ENCODE peak calls at places on chromosomes 3 and 15, in nine cellular contexts. One of them, this sample, is unnamed.

GRCh38 chr3:59056706-59057105 is 6.9 kb upstream of the CFAP20DC start:
- DNase-seq in body of pancreas: no peak
- DNase-seq in GM12878: no peak
- DNase-seq in A549: no peak
- DNase-seq in testis: no peak
- DNase-seq in Peyer's patch: no peak
- DNase-seq in K562: no peak
- DNase-seq in breast epithelium: no peak
- DNase-seq in heart left ventricle: no peak
- DNase-seq in this sample: no peak

GRCh38 chr3:174810256-174810655 is 48.9 kb upstream of the NAALADL2 start:
- DNase-seq in A549: no peak
- DNase-seq in GM12878: no peak
- DNase-seq in Peyer's patch: no peak
- DNase-seq in body of pancreas: no peak
- DNase-seq in testis: no peak
- DNase-seq in K562: no peak
- DNase-seq in heart left ventricle: no peak
- DNase-seq in breast epithelium: no peak
- DNase-seq in this sample: no peak

GRCh38 chr3:197137741-197138140 is 108.1 kb upstream of the MELTF start:
- DNase-seq in GM12878: no peak
- DNase-seq in body of pancreas: peak; percentile 30
- DNase-seq in testis: no peak
- DNase-seq in Peyer's patch: no peak
- DNase-seq in A549: no peak
- DNase-seq in K562: no peak
- DNase-seq in heart left ventricle: no peak
- DNase-seq in breast epithelium: no peak
- DNase-seq in this sample: no peak

GRCh38 chr3:72683068-72683467 is 165.2 kb downstream of the SHQ1 start:
- DNase-seq in breast epithelium: no peak
- DNase-seq in Peyer's patch: no peak
- DNase-seq in heart left ventricle: no peak
- DNase-seq in testis: no peak
- DNase-seq in GM12878: peak; percentile 57
- DNase-seq in A549: no peak
- DNase-seq in K562: no peak
- DNase-seq in body of pancreas: no peak
- DNase-seq in this sample: no peak

GRCh38 chr15:66404122-66404521 is 17.4 kb downstream of the MAP2K1 start:
- DNase-seq in Peyer's patch: no peak
- DNase-seq in body of pancreas: no peak
- DNase-seq in K562: no peak
- DNase-seq in GM12878: no peak
- DNase-seq in heart left ventricle: no peak
- DNase-seq in testis: no peak
- DNase-seq in breast epithelium: no peak
- DNase-seq in A549: no peak
- DNase-seq in this sample: no peak

GRCh38 chr3:72739521-72740466 is 108.5 kb downstream of the SHQ1 start:
- DNase-seq in body of pancreas: no peak
- DNase-seq in K562: peak; percentile 40
- DNase-seq in breast epithelium: no peak
- DNase-seq in Peyer's patch: no peak
- DNase-seq in testis: no peak
- DNase-seq in heart left ventricle: no peak
- DNase-seq in GM12878: no peak
- DNase-seq in A549: no peak
- DNase-seq in this sample: no peak

GRCh38 chr3:122934251-122934650 is 93.3 kb downstream of the SEMA5B start:
- DNase-seq in testis: no peak
- DNase-seq in GM12878: no peak
- DNase-seq in K562: no peak
- DNase-seq in A549: no peak
- DNase-seq in heart left ventricle: no peak
- DNase-seq in breast epithelium: no peak
- DNase-seq in Peyer's patch: no peak
- DNase-seq in body of pancreas: no peak
- DNase-seq in this sample: no peak

GRCh38 chr15:74262635-74263034 is 26.5 kb downstream of the CCDC33 start:
- DNase-seq in GM12878: no peak
- DNase-seq in body of pancreas: no peak
- DNase-seq in heart left ventricle: no peak
- DNase-seq in K562: no peak
- DNase-seq in A549: no peak
- DNase-seq in Peyer's patch: no peak
- DNase-seq in testis: no peak
- DNase-seq in breast epithelium: no peak
- DNase-seq in this sample: no peak

GRCh38 chr3:131914090-131914691 is 120.6 kb downstream of the CPNE4 start:
- DNase-seq in heart left ventricle: no peak
- DNase-seq in GM12878: no peak
- DNase-seq in body of pancreas: no peak
- DNase-seq in A549: no peak
- DNase-seq in testis: no peak
- DNase-seq in K562: no peak
- DNase-seq in breast epithelium: no peak
- DNase-seq in Peyer's patch: no peak
- DNase-seq in this sample: no peak

GRCh38 chr3:29137601-29138000 is 143.3 kb upstream of the RBMS3 start:
- DNase-seq in heart left ventricle: no peak
- DNase-seq in body of pancreas: no peak
- DNase-seq in K562: no peak
- DNase-seq in breast epithelium: no peak
- DNase-seq in A549: no peak
- DNase-seq in GM12878: no peak
- DNase-seq in Peyer's patch: no peak
- DNase-seq in testis: no peak
- DNase-seq in this sample: no peak

GRCh38 chr3:134363381-134363755 is 10.9 kb downstream of the AMOTL2 start:
- DNase-seq in body of pancreas: no peak
- DNase-seq in K562: peak; percentile 22
- DNase-seq in heart left ventricle: no peak
- DNase-seq in GM12878: no peak
- DNase-seq in A549: no peak
- DNase-seq in Peyer's patch: no peak
- DNase-seq in breast epithelium: no peak
- DNase-seq in testis: no peak
- DNase-seq in this sample: no peak

GRCh38 chr15:52109559-52110451 is 2.8 kb downstream of the BCL2L10 start:
- DNase-seq in body of pancreas: no peak
- DNase-seq in GM12878: peak; percentile 88
- DNase-seq in breast epithelium: no peak
- DNase-seq in K562: no peak
- DNase-seq in heart left ventricle: no peak
- DNase-seq in testis: no peak
- DNase-seq in A549: no peak
- DNase-seq in Peyer's patch: no peak
- DNase-seq in this sample: no peak

GRCh38 chr3:62703423-62704167 is 171.6 kb downstream of the CADPS start:
- DNase-seq in body of pancreas: no peak
- DNase-seq in breast epithelium: no peak
- DNase-seq in Peyer's patch: no peak
- DNase-seq in A549: no peak
- DNase-seq in K562: no peak
- DNase-seq in heart left ventricle: no peak
- DNase-seq in testis: no peak
- DNase-seq in GM12878: no peak
- DNase-seq in this sample: no peak

GRCh38 chr3:174329321-174329720 is 529.8 kb upstream of the NAALADL2 start:
- DNase-seq in GM12878: no peak
- DNase-seq in A549: no peak
- DNase-seq in Peyer's patch: no peak
- DNase-seq in K562: no peak
- DNase-seq in testis: no peak
- DNase-seq in breast epithelium: no peak
- DNase-seq in heart left ventricle: no peak
- DNase-seq in body of pancreas: no peak
- DNase-seq in this sample: no peak

GRCh38 chr3:24185738-24186384 is 240.8 kb downstream of the NR1D2 start:
- DNase-seq in GM12878: no peak
- DNase-seq in Peyer's patch: no peak
- DNase-seq in K562: peak; percentile 88
- DNase-seq in breast epithelium: no peak
- DNase-seq in body of pancreas: peak; percentile 53
- DNase-seq in A549: peak; percentile 36
- DNase-seq in heart left ventricle: peak; percentile 21
- DNase-seq in testis: peak; percentile 56
- DNase-seq in this sample: no peak

GRCh38 chr3:177904661-177905060 is 631.6 kb upstream of the KCNMB2 start:
- DNase-seq in K562: no peak
- DNase-seq in heart left ventricle: no peak
- DNase-seq in testis: no peak
- DNase-seq in Peyer's patch: no peak
- DNase-seq in GM12878: no peak
- DNase-seq in body of pancreas: no peak
- DNase-seq in breast epithelium: no peak
- DNase-seq in A549: no peak
- DNase-seq in this sample: no peak

GRCh38 chr15:77905301-77905920 is 172.1 kb downstream of the TBC1D2B start:
- DNase-seq in heart left ventricle: no peak
- DNase-seq in testis: no peak
- DNase-seq in GM12878: no peak
- DNase-seq in K562: no peak
- DNase-seq in A549: no peak
- DNase-seq in Peyer's patch: peak; percentile 30
- DNase-seq in body of pancreas: no peak
- DNase-seq in breast epithelium: no peak
- DNase-seq in this sample: no peak

GRCh38 chr15:80003934-80004472 is 33.0 kb upstream of the BCL2A1 start:
- DNase-seq in GM12878: no peak
- DNase-seq in breast epithelium: no peak
- DNase-seq in testis: no peak
- DNase-seq in body of pancreas: no peak
- DNase-seq in Peyer's patch: no peak
- DNase-seq in A549: no peak
- DNase-seq in K562: no peak
- DNase-seq in heart left ventricle: no peak
- DNase-seq in this sample: no peak
- H3K27ac ChIP-seq in GM12878: no peak overlapping the region
- H3K27ac ChIP-seq in breast epithelium: no peak overlapping the region
- H3K27ac ChIP-seq in testis: peak overlapping the region; percentile 57
- H3K27ac ChIP-seq in body of pancreas: no peak overlapping the region
- H3K27ac ChIP-seq in Peyer's patch: no peak overlapping the region
- H3K27ac ChIP-seq in A549: no peak overlapping the region
- H3K27ac ChIP-seq in K562: no peak overlapping the region
- H3K27ac ChIP-seq in heart left ventricle: no peak overlapping the region
- H3K27ac ChIP-seq in this sample: no peak overlapping the region

GRCh38 chr3:45499529-45499928 is 95.0 kb upstream of the LIMD1 start:
- DNase-seq in Peyer's patch: no peak
- DNase-seq in testis: no peak
- DNase-seq in GM12878: no peak
- DNase-seq in K562: no peak
- DNase-seq in A549: peak; percentile 19
- DNase-seq in body of pancreas: no peak
- DNase-seq in heart left ventricle: no peak
- DNase-seq in breast epithelium: no peak
- DNase-seq in this sample: no peak
- TF ChIP-seq CTCF in Peyer's patch: peak; percentile 55
- TF ChIP-seq CTCF in testis: peak; percentile 11
- TF ChIP-seq CTCF in GM12878: peak; percentile 22
- TF ChIP-seq CTCF in K562: peak; percentile 70
- TF ChIP-seq CTCF in A549: peak; percentile 61
- TF ChIP-seq CTCF in body of pancreas: peak; percentile 31
- TF ChIP-seq CTCF in heart left ventricle: peak; percentile 35
- TF ChIP-seq CTCF in breast epithelium: peak; percentile 63
- TF ChIP-seq CTCF in this sample: peak; percentile 29

GRCh38 chr3:172072543-172072942 is 33.2 kb downstream of the FNDC3B start:
- DNase-seq in A549: no peak
- DNase-seq in heart left ventricle: no peak
- DNase-seq in body of pancreas: no peak
- DNase-seq in GM12878: no peak
- DNase-seq in Peyer's patch: no peak
- DNase-seq in K562: no peak
- DNase-seq in testis: no peak
- DNase-seq in breast epithelium: no peak
- DNase-seq in this sample: no peak

GRCh38 chr3:172074027-172074426 is 34.6 kb downstream of the FNDC3B start:
- DNase-seq in GM12878: no peak
- DNase-seq in K562: no peak
- DNase-seq in testis: no peak
- DNase-seq in body of pancreas: no peak
- DNase-seq in breast epithelium: no peak
- DNase-seq in heart left ventricle: no peak
- DNase-seq in Peyer's patch: no peak
- DNase-seq in A549: no peak
- DNase-seq in this sample: no peak

GRCh38 chr3:172073262-172073915 is 34.0 kb downstream of the FNDC3B start:
- DNase-seq in breast epithelium: no peak
- DNase-seq in K562: no peak
- DNase-seq in A549: no peak
- DNase-seq in heart left ventricle: no peak
- DNase-seq in GM12878: no peak
- DNase-seq in testis: no peak
- DNase-seq in body of pancreas: peak; percentile 32
- DNase-seq in Peyer's patch: no peak
- DNase-seq in this sample: no peak

GRCh38 chr3:172076212-172076611 is 36.8 kb downstream of the FNDC3B start:
- DNase-seq in GM12878: no peak
- DNase-seq in heart left ventricle: no peak
- DNase-seq in body of pancreas: no peak
- DNase-seq in A549: no peak
- DNase-seq in testis: no peak
- DNase-seq in Peyer's patch: no peak
- DNase-seq in K562: no peak
- DNase-seq in breast epithelium: no peak
- DNase-seq in this sample: no peak

GRCh38 chr3:172074578-172074977 is 35.2 kb downstream of the FNDC3B start:
- DNase-seq in GM12878: no peak
- DNase-seq in K562: no peak
- DNase-seq in body of pancreas: peak; percentile 55
- DNase-seq in Peyer's patch: no peak
- DNase-seq in heart left ventricle: no peak
- DNase-seq in A549: no peak
- DNase-seq in breast epithelium: no peak
- DNase-seq in testis: no peak
- DNase-seq in this sample: peak; percentile 82
- TF ChIP-seq POLR2A in GM12878: no peak
- TF ChIP-seq POLR2A in K562: no peak
- TF ChIP-seq POLR2A in body of pancreas: no peak
- TF ChIP-seq POLR2A in Peyer's patch: no peak
- TF ChIP-seq POLR2A in heart left ventricle: no peak
- TF ChIP-seq POLR2A in A549: no peak
- TF ChIP-seq POLR2A in breast epithelium: no peak
- TF ChIP-seq POLR2A in testis: no peak
- TF ChIP-seq POLR2A in this sample: no peak

GRCh38 chr3:149551500-149551899 is 77.0 kb downstream of the TM4SF4 start:
- DNase-seq in K562: no peak
- DNase-seq in GM12878: no peak
- DNase-seq in testis: no peak
- DNase-seq in heart left ventricle: no peak
- DNase-seq in body of pancreas: no peak
- DNase-seq in A549: no peak
- DNase-seq in breast epithelium: no peak
- DNase-seq in Peyer's patch: no peak
- DNase-seq in this sample: no peak
- H3K27ac ChIP-seq in K562: no peak overlapping the region
- H3K27ac ChIP-seq in GM12878: no peak overlapping the region
- H3K27ac ChIP-seq in testis: no peak overlapping the region
- H3K27ac ChIP-seq in heart left ventricle: no peak overlapping the region
- H3K27ac ChIP-seq in body of pancreas: peak overlapping the region; percentile 86
- H3K27ac ChIP-seq in A549: no peak overlapping the region
- H3K27ac ChIP-seq in breast epithelium: peak overlapping the region; percentile 22
- H3K27ac ChIP-seq in Peyer's patch: no peak overlapping the region
- H3K27ac ChIP-seq in this sample: no peak overlapping the region